ENCODE peak calls at places on chromosome 12, in ten cellular contexts. Z is ovary; C is cardiac fibroblast; U is T-helper 1 cell; R is CD8-positive, alpha-beta memory T cell; A is AG10803; V is foreskin melanocyte; Y is HT-29; N is stimulated activated CD4-positive, alpha-beta T cell treated with anti-CD3 and anti-CD28 coated beads, Interleukin-12 subunit alpha, Interleukin-12 subunit beta, amount 100 ng/mL, for 4 hours; D is dermis blood vessel endothelial cell. B is an unnamed sample.
A peak's percentile ranks its signal among the peaks of the same experiment; 100 is the strongest.

GRCh38 chr12:100986595-100987547 is 192.3 kb downstream of the ANO4 start:
- DNase-seq in U (no peak), C (peak; percentile 19), Y (no peak), V (no peak), N (no peak), D (no peak), A (peak; percentile 94), Z (peak; percentile 15), R (no peak), B (no peak)

GRCh38 chr12:14984036-14984435 is 11.2 kb downstream of the PDE6H start:
- DNase-seq in N (no peak), C (no peak), D (no peak), V (peak; percentile 77), Y (no peak), R (no peak), Z (no peak), U (no peak), A (no peak), B (no peak)

GRCh38 chr12:93766802-93767523 is 89.8 kb downstream of the CRADD start:
- DNase-seq in U (no peak), Z (peak; percentile 42), N (no peak), A (peak; percentile 79), R (no peak), C (peak; percentile 91), Y (peak; percentile 77), D (peak; percentile 74), V (peak; percentile 79), B (no peak)

GRCh38 chr12:4037747-4038312 is 164.6 kb upstream of the PARP11 start:
- DNase-seq in V (no peak), D (peak; percentile 62), Y (peak; percentile 69), U (no peak), C (peak; percentile 56), R (no peak), A (peak; percentile 40), Z (peak; percentile 55), N (no peak), B (no peak)

GRCh38 chr12:67299936-67300335 is 30.8 kb downstream of the CAND1 start:
- DNase-seq in N (no peak), D (no peak), V (no peak), Z (no peak), R (no peak), Y (no peak), C (no peak), U (no peak), A (no peak), B (no peak)

GRCh38 chr12:76768566-76768965 is 4.7 kb downstream of the ZDHHC17 start:
- DNase-seq in C (no peak), Z (no peak), Y (no peak), V (no peak), A (no peak), U (no peak), R (no peak), N (no peak), D (peak; percentile 17), B (no peak)

GRCh38 chr12:1837541-1838206 is 17.3 kb downstream of the LRTM2 start:
- DNase-seq in U (no peak), R (no peak), V (no peak), C (peak; percentile 16), N (no peak), Z (no peak), Y (no peak), A (peak; percentile 7), D (peak; percentile 3), B (no peak)

GRCh38 chr12:25106818-25107217 is 88.1 kb downstream of the DNAI7 start:
- DNase-seq in Z (no peak), R (no peak), V (no peak), Y (no peak), U (no peak), A (no peak), N (no peak), C (no peak), D (no peak), B (no peak)

GRCh38 chr12:64609543-64610091 is 678 bp upstream of the RASSF3 start:
- DNase-seq in N (no peak), V (peak; percentile 56), C (peak; percentile 21), Y (peak; percentile 74), Z (no peak), U (no peak), R (no peak), D (peak; percentile 54), A (no peak), B (no peak)

GRCh38 chr12:62715086-62715786 is 219.7 kb downstream of the PPM1H start:
- DNase-seq in R (no peak), Z (peak; percentile 26), A (no peak), V (no peak), U (no peak), D (no peak), C (peak; percentile 24), N (no peak), Y (no peak), B (no peak)

GRCh38 chr12:89991807-89992206 is 283.2 kb upstream of the ATP2B1 start:
- DNase-seq in V (no peak), A (no peak), R (no peak), C (no peak), Y (no peak), N (no peak), U (no peak), D (no peak), Z (no peak), B (no peak)

GRCh38 chr12:106072751-106073150 is 66.0 kb downstream of the NUAK1 start:
- DNase-seq in N (no peak), Z (no peak), D (no peak), V (no peak), C (no peak), A (no peak), R (no peak), Y (no peak), U (no peak), B (no peak)

GRCh38 chr12:51318846-51319570 is 5.0 kb downstream of the BIN2 start:
- DNase-seq in A (no peak), N (no peak), R (peak; percentile 68), Z (no peak), U (no peak), V (no peak), Y (peak; percentile 44), C (no peak), D (no peak), B (no peak)

GRCh38 chr12:124273630-124274029 is 21.3 kb upstream of the RFLNA start:
- DNase-seq in V (peak; percentile 40), D (peak; percentile 58), A (peak; percentile 48), C (peak; percentile 45), N (no peak), Z (no peak), U (no peak), R (no peak), Y (peak; percentile 81), B (peak; percentile 29)

GRCh38 chr12:45989277-45989856 is 1.0 kb downstream of the SCAF11 start:
- DNase-seq in D (peak; percentile 10), Z (no peak), V (no peak), A (no peak), Y (peak; percentile 78), C (no peak), N (peak; percentile 40), R (no peak), U (no peak), B (no peak)

GRCh38 chr12:113049976-113050742 is 6.4 kb upstream of the DTX1 start:
- DNase-seq in N (no peak), D (peak; percentile 52), Z (no peak), R (no peak), U (no peak), V (no peak), C (peak; percentile 25), Y (peak; percentile 45), A (no peak), B (no peak)

GRCh38 chr12:117010693-117011451 is 88.3 kb downstream of the TESC start:
- DNase-seq in A (no peak), R (no peak), Z (no peak), U (no peak), Y (no peak), V (no peak), D (peak; percentile 13), N (no peak), C (peak; percentile 22), B (no peak)

GRCh38 chr12:124338448-124338847 is 43.6 kb downstream of the RFLNA start:
- DNase-seq in Y (no peak), U (no peak), Z (no peak), D (no peak), C (no peak), V (no peak), A (no peak), N (no peak), R (no peak), B (no peak)

B was measured in stimulated activated naive B cell treated with anti-CD40 and anti-IgM and Interleukin-4, amounts not matched to agents 10 μg/mL and 1 μg/mL and 100 μg/mL, for 72 hours.